ENCODE peak calls at places on chromosome 7, in seven cellular contexts. X is psoas muscle; N is CD4-positive, CD25-positive, alpha-beta regulatory T cell; B is PC-3; G is body of pancreas; V is mammary epithelial cell; F is esophagus squamous epithelium. I is an unnamed sample. For H3K9me3, the result is how much of the 10 kb centered on the place peaks cover.

GRCh38 chr7:7185382-7185989 is 3.1 kb downstream of the C1GALT1 start:
- DNase-seq in X (no peak), N (no peak), B (no peak), G (no peak), V (no peak), F (no peak), I (no peak)

GRCh38 chr7:42262907-42263466 is 26.0 kb upstream of the GLI3 start:
- DNase-seq in X (peak), N (no peak), B (peak), G (peak), V (peak), F (no peak), I (no peak)

GRCh38 chr7:93196331-93196730 is 29.9 kb downstream of the HEPACAM2 start:
- DNase-seq in X (no peak), N (no peak), B (no peak), G (no peak), V (no peak), F (no peak), I (no peak)

GRCh38 chr7:123643495-123644428 is 11.9 kb upstream of the LMOD2 start:
- DNase-seq in X (no peak), N (no peak), B (peak), G (peak), V (peak), F (no peak), I (no peak)

GRCh38 chr7:75048435-75049379 is 24.9 kb downstream of the RCC1L start:
- DNase-seq in X (no peak), N (no peak), B (no peak), G (no peak), V (peak), F (no peak), I (no peak)

GRCh38 chr7:79528421-79528820 is 75.0 kb upstream of the MAGI2 start:
- DNase-seq in X (no peak), N (no peak), B (peak), G (no peak), V (peak), F (no peak), I (no peak)

GRCh38 chr7:139798892-139799291 is 21.1 kb upstream of the HIPK2 start:
- DNase-seq in X (no peak), N (no peak), B (no peak), G (no peak), V (no peak), F (no peak), I (no peak)

GRCh38 chr7:84678841-84679240 is 484.3 kb upstream of the SEMA3A start:
- DNase-seq in X (no peak), N (no peak), B (no peak), G (no peak), V (no peak), F (no peak), I (no peak)

GRCh38 chr7:111107576-111107975 is 16.6 kb downstream of the LRRN3 start:
- DNase-seq in X (no peak), N (no peak), B (no peak), G (no peak), V (no peak), F (no peak), I (no peak)

GRCh38 chr7:112136707-112137008 is 69.5 kb downstream of the DOCK4 start:
- DNase-seq in X (no peak), N (no peak), B (no peak), G (no peak), V (no peak), F (no peak), I (no peak)

GRCh38 chr7:57821438-57822382 is 371.7 kb downstream of the ZNF716 start:
- DNase-seq in X (no peak), N (no peak), B (no peak), G (no peak), V (no peak), F (no peak), I (no peak)

GRCh38 chr7:129169171-129169643 is 19.2 kb upstream of the SMO start:
- DNase-seq in X (peak), N (peak), B (no peak), G (peak), V (no peak), F (no peak), I (no peak)

GRCh38 chr7:52854681-52855080 is 180.8 kb upstream of the POM121L12 start:
- DNase-seq in X (no peak), N (no peak), B (no peak), G (no peak), V (no peak), F (no peak), I (no peak)

GRCh38 chr7:135501402-135501801 is 8.5 kb downstream of the CNOT4 start:
- DNase-seq in X (no peak), N (no peak), B (peak), G (no peak), V (no peak), F (no peak), I (no peak)

GRCh38 chr7:122595885-122596284 is 103.0 kb downstream of the RNF133 start:
- DNase-seq in X (no peak), N (no peak), B (no peak), G (peak), V (no peak), F (no peak), I (no peak)

GRCh38 chr7:26372738-26373137 is 81.1 kb downstream of the SNX10 start:
- DNase-seq in X (no peak), N (no peak), B (no peak), G (no peak), V (no peak), F (no peak), I (no peak)

GRCh38 chr7:150503581-150503980 is 11.1 kb upstream of the GIMAP7 start:
- DNase-seq in X (no peak), N (no peak), B (no peak), G (no peak), V (no peak), F (no peak), I (no peak)

GRCh38 chr7:15332962-15333361 is 228.9 kb downstream of the AGMO start:
- DNase-seq in X (no peak), N (no peak), B (no peak), G (no peak), V (no peak), F (no peak), I (no peak)

GRCh38 chr7:149422065-149422913 is 38.6 kb downstream of the ZNF777 start:
- DNase-seq in X (peak), N (peak), B (peak), G (peak), V (peak), F (no peak), I (peak)

GRCh38 chr7:30135551-30136271 is 925 bp downstream of the MTURN start:
- DNase-seq in X (peak), N (peak), B (peak), G (peak), V (peak), F (no peak), I (peak)

GRCh38 chr7:157579425-157579824 is 242.6 kb downstream of the DNAJB6 start:
- DNase-seq in X (no peak), N (no peak), B (no peak), G (no peak), V (no peak), F (no peak), I (no peak)

GRCh38 chr7:157575777-157576176 is 239.0 kb downstream of the DNAJB6 start:
- DNase-seq in X (no peak), N (no peak), B (no peak), G (no peak), V (no peak), F (no peak), I (no peak)

GRCh38 chr7:157577061-157577460 is 240.3 kb downstream of the DNAJB6 start:
- DNase-seq in X (no peak), N (peak), B (no peak), G (no peak), V (no peak), F (no peak), I (no peak)

GRCh38 chr7:157576415-157576814 is 239.6 kb downstream of the DNAJB6 start:
- DNase-seq in X (no peak), N (peak), B (no peak), G (peak), V (no peak), F (no peak), I (peak)

GRCh38 chr7:157577796-157578339 is 241.1 kb downstream of the DNAJB6 start:
- DNase-seq in X (no peak), N (no peak), B (no peak), G (no peak), V (no peak), F (no peak), I (no peak)
- H3K9me3 ChIP-seq in X (under half), N (under half), B (under half), G (under half), V (under half), F (under half), I (under half)

DNA sequence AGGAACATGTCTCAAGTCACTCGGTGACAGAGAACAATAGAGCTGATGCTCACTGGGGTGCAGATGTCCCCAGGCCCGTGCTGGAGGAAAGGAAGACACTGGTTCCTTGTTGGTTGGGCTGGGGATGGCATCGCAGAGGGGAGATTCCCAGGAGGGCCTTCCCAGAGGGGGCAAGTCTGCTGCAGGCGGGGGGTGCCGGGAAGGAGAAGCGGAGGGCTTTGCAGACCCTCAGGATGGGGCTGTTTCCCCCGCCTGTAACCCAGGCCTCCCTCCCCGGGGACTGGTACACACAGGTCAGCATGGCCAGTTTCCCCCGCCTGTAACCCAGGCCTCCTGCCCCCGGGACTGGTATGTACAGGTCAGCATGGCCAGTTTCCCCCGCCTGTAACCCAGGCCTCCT is 283.8 kb downstream of the DNAJB6 start:
- DNase-seq in X (no peak), N (no peak), B (no peak), G (no peak), V (no peak), F (no peak), I (no peak)
- H3K9me3 ChIP-seq in X (under half), N (under half), B (under half), G (under half), V (under half), F (under half), I (under half)

GRCh38 chr7:158108646-158109293 is 478.9 kb downstream of the PTPRN2 start:
- DNase-seq in X (no peak), N (no peak), B (no peak), G (no peak), V (no peak), F (no peak), I (no peak)
- H3K9me3 ChIP-seq in X (under half), N (under half), B (under half), G (under half), V (under half), F (under half), I (under half)

DNA sequence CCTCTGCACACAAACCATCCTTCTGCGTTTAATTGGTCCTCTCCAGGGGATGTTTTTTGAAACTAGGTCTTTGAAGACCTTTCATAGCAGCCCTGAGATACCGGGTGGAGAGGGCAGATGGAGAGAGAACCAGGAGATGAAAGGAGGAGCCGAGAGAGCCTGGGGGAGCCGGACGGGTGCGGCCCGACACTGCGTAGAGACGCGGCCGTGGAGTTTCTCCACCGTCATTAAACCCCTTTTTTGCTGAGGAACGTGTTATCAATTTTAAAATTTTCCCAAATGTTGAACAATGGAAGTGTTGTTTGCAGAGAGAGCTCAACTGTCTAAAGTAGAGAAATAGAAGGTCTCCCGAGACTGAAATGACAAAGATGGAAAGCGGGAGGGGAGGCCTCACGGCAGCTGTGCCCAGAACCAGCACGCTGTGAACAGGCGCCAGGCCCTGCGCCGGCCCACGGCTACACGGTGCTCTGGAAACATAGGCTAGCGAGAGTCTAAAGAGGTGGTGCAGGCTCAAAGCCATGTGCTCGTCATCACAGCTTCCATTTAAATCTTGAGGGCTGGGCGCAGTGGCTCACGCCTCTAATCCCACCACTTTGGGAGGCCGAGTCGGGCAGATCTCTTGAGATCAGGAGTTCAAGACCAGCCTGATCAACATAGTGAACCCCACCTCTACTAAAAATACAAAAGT is 307.0 kb downstream of the PTPRN2 start:
- DNase-seq in X (no peak), N (no peak), B (no peak), G (no peak), V (no peak), F (no peak), I (no peak)
- H3K9me3 ChIP-seq in X (under half), N (under half), B (under half), G (under half), V (under half), F (under half), I (under half)

DNA sequence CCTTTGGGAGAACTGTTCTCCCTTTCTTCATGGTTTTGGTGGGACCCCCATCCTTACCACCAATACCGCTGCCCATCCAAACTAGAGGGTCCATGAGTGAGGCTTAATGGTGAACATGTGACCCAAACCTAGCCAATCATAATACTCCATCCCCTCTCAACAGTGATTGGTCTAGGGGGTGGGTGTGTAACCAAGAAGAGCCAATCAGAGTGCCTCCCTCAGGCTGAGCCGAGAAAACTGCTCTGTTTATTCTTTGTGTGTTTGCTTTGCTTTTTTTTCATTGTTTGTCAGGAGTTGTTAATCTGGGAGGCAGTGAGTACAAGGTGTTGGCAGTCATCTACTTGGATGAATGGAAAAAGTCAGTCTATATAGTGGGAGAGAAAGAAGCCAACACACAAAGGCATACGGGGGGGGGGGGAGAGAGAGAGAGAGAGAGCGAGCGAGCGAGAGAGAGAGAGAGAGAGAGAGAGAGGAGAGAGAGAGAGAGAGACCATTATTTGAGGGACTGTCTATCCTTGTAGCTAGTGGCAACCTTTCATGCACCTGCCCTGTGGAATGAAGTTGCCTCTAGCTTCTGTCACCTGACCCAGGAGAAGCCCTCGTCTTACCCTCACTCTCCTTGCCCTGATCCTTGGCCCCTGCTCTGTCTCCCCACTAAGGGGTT is 441.7 kb downstream of the TYW1 start:
- DNase-seq in X (no peak), N (no peak), B (no peak), G (no peak), V (no peak), F (no peak), I (no peak)
- H3K9me3 ChIP-seq in X (under half), N (under half), B (under half), G (under half), V (under half), F (under half), I (under half)

GRCh38 chr7:16604054-16604453 is 41.5 kb downstream of the ANKMY2 start:
- DNase-seq in X (no peak), N (peak), B (peak), G (no peak), V (no peak), F (no peak), I (no peak)
- H3K9me3 ChIP-seq in X (under half), N (under half), B (under half), G (under half), V (under half), F (under half), I (under half)

GRCh38 chr7:153934048-153934447 is 118.2 kb upstream of the DPP6 start:
- DNase-seq in X (no peak), N (no peak), B (no peak), G (no peak), V (no peak), F (no peak), I (no peak)
- H3K9me3 ChIP-seq in X (under half), N (under half), B (under half), G (under half), V (under half), F (under half), I (under half)

I was measured in T-helper 17 cell.